ENCODE peak calls at places on chromosomes 13 and 19, in eight cellular contexts. I is mucosa of descending colon; T is GM12865; B is NCI-H1092 treated with DMSO at 0.1 percent for 48 hours; A is activated T-helper 1 cell treated with anti-CD3 and anti-CD28 coated beads, Interleukin-12 subunit alpha, Interleukin-12 subunit beta, Interleukin-2, Interleukin-4 antibody, amounts not matched to agents 30 ng/mL and 10 ng/mL and 1 ng/mL, durations not matched to agents 14 hours and 24 hours and 36 hours; L is cardiac muscle cell; M is spleen; E is effector CD4-positive, alpha-beta T cell. U is an unnamed sample.
A peak's percentile ranks its signal among the peaks of the same experiment; 100 is the strongest.

GRCh38 chr19:34480971-34481821 is at the start of gene WTIP:
- DNase-seq in B (no peak), E (no peak), M (no peak), L (peak; percentile 95), I (peak; percentile 32), T (no peak), A (no peak), U (peak; percentile 93)

GRCh38 chr13:102591988-102592781 is 4.6 kb upstream of the TPP2 start:
- DNase-seq in I (peak; percentile 89), A (peak; percentile 71), T (peak; percentile 87), L (peak; percentile 78), E (peak; percentile 67), B (peak; percentile 87), M (peak; percentile 90), U (peak; percentile 79)

GRCh38 chr19:2079865-2080301 is 16.2 kb downstream of the MOB3A start:
- DNase-seq in A (no peak), B (no peak), T (no peak), E (no peak), M (no peak), L (no peak), I (no peak), U (no peak)

GRCh38 chr13:85597790-85598500 is 201.3 kb downstream of the SLITRK6 start:
- DNase-seq in L (no peak), T (no peak), M (no peak), A (no peak), E (no peak), I (no peak), B (no peak), U (no peak)

GRCh38 chr19:2047449-2048103 is 3.5 kb downstream of the MKNK2 start:
- DNase-seq in A (no peak), M (peak; percentile 79), B (no peak), I (no peak), T (peak; percentile 16), L (no peak), E (no peak), U (no peak)

GRCh38 chr13:48707405-48707804 is 53.7 kb downstream of the CYSLTR2 start:
- DNase-seq in M (no peak), T (no peak), I (no peak), E (no peak), L (no peak), B (no peak), A (no peak), U (no peak)

GRCh38 chr13:25067054-25067453 is 28.9 kb upstream of the PABPC3 start:
- DNase-seq in T (no peak), L (no peak), I (no peak), B (no peak), A (no peak), M (no peak), E (no peak), U (peak; percentile 4)

GRCh38 chr13:39875111-39875510 is 219.6 kb downstream of the COG6 start:
- DNase-seq in L (peak; percentile 58), I (no peak), E (no peak), B (no peak), A (no peak), T (no peak), M (no peak), U (no peak)

GRCh38 chr13:102667911-102668310 is 26.9 kb downstream of the METTL21C start:
- DNase-seq in L (no peak), E (no peak), T (no peak), M (no peak), A (no peak), I (no peak), B (no peak), U (peak; percentile 47)

GRCh38 chr19:5130371-5131030 is 161.6 kb downstream of the KDM4B start:
- DNase-seq in M (peak; percentile 90), T (peak; percentile 86), E (peak; percentile 59), A (no peak), L (no peak), B (no peak), I (peak; percentile 13), U (no peak)

GRCh38 chr13:87128006-87128405 is 543.2 kb upstream of the SLITRK5 start:
- DNase-seq in A (no peak), E (no peak), L (peak; percentile 53), B (peak; percentile 35), M (no peak), T (no peak), I (no peak), U (no peak)

GRCh38 chr13:97880298-97880675 is 73.2 kb upstream of the IPO5 start:
- DNase-seq in I (no peak), L (no peak), T (no peak), M (no peak), B (no peak), E (no peak), A (no peak), U (no peak)

GRCh38 chr19:55255618-55256423 is 3.0 kb downstream of the PPP6R1 start:
- DNase-seq in E (peak; percentile 25), A (peak; percentile 29), I (no peak), M (peak; percentile 87), B (no peak), T (peak; percentile 78), L (peak; percentile 5), U (no peak)